ENCODE peak calls at places on chromosome 14, in nine cellular contexts. F, O, T, Y, R, D, S, N and J are unnamed samples.

GRCh38 chr14:75559451-75560187 is 18.8 kb upstream of the FLVCR2 start:
- DNase-seq in F (peak), O (no peak), T (no peak), Y (no peak), R (no peak), D (no peak), S (peak), N (peak), J (peak)

GRCh38 chr14:54470701-54471100 is 18.1 kb downstream of the GMFB start:
- DNase-seq in F (no peak), O (no peak), T (no peak), Y (no peak), R (no peak), D (no peak), S (no peak), N (no peak), J (no peak)

GRCh38 chr14:39229601-39230110 is 4.1 kb upstream of the MIA2 start:
- DNase-seq in F (no peak), O (no peak), T (no peak), Y (no peak), R (no peak), D (no peak), S (no peak), N (no peak), J (peak)

GRCh38 chr14:52553002-52553670 is 500 bp downstream of the GPR137C start:
- DNase-seq in F (peak), O (peak), T (no peak), Y (peak), R (peak), D (peak), S (peak), N (peak), J (peak)

GRCh38 chr14:51396222-51396815 is 156.3 kb downstream of the TMX1 start:
- DNase-seq in F (no peak), O (peak), T (no peak), Y (no peak), R (no peak), D (no peak), S (peak), N (peak), J (no peak)

GRCh38 chr14:74952697-74953484 is 2.5 kb downstream of the PGF start:
- DNase-seq in F (no peak), O (no peak), T (no peak), Y (no peak), R (no peak), D (no peak), S (peak), N (no peak), J (no peak)

GRCh38 chr14:89368490-89369477 is 48.2 kb downstream of the FOXN3 start:
- DNase-seq in F (no peak), O (no peak), T (no peak), Y (no peak), R (no peak), D (no peak), S (no peak), N (no peak), J (no peak)

GRCh38 chr14:38762436-38762835 is 340.6 kb downstream of the SEC23A start:
- DNase-seq in F (no peak), O (no peak), T (no peak), Y (no peak), R (no peak), D (no peak), S (no peak), N (no peak), J (no peak)

GRCh38 chr14:72965249-72965648 is 39.0 kb downstream of the DCAF4 start:
- DNase-seq in F (no peak), O (no peak), T (no peak), Y (no peak), R (no peak), D (no peak), S (peak), N (peak), J (peak)

GRCh38 chr14:54487771-54488170 is 1.0 kb downstream of the GMFB start:
- DNase-seq in F (no peak), O (no peak), T (no peak), Y (peak), R (no peak), D (peak), S (peak), N (peak), J (no peak)

GRCh38 chr14:57617510-57617909 is 123.9 kb upstream of the CCDC198 start:
- DNase-seq in F (no peak), O (no peak), T (no peak), Y (no peak), R (no peak), D (no peak), S (no peak), N (no peak), J (no peak)

GRCh38 chr14:56664811-56665421 is 85.3 kb downstream of the TMEM260 start:
- DNase-seq in F (no peak), O (no peak), T (no peak), Y (no peak), R (no peak), D (no peak), S (no peak), N (no peak), J (no peak)

GRCh38 chr14:97077253-97077653 is 280.1 kb downstream of the VRK1 start:
- DNase-seq in F (peak), O (no peak), T (no peak), Y (peak), R (no peak), D (peak), S (peak), N (peak), J (peak)

GRCh38 chr14:62269204-62269603 is 507.0 kb downstream of the SNAPC1 start:
- DNase-seq in F (no peak), O (no peak), T (no peak), Y (no peak), R (no peak), D (no peak), S (peak), N (peak), J (peak)

GRCh38 chr14:51677738-51678137 is 26.0 kb downstream of the FRMD6 start:
- DNase-seq in F (peak), O (no peak), T (no peak), Y (no peak), R (no peak), D (no peak), S (no peak), N (no peak), J (peak)

GRCh38 chr14:75025082-75025481 is 22.4 kb downstream of the EIF2B2 start:
- DNase-seq in F (no peak), O (no peak), T (no peak), Y (no peak), R (no peak), D (no peak), S (no peak), N (peak), J (no peak)

GRCh38 chr14:69315302-69315701 is 55.3 kb downstream of the GALNT16 start:
- DNase-seq in F (no peak), O (no peak), T (no peak), Y (no peak), R (peak), D (no peak), S (no peak), N (peak), J (no peak)

GRCh38 chr14:65255583-65256443 is 153.5 kb upstream of the MAX start:
- DNase-seq in F (peak), O (peak), T (no peak), Y (no peak), R (peak), D (peak), S (peak), N (no peak), J (peak)

GRCh38 chr14:78251308-78251707 is 81.1 kb downstream of the NRXN3 start:
- DNase-seq in F (no peak), O (no peak), T (no peak), Y (no peak), R (no peak), D (no peak), S (no peak), N (no peak), J (no peak)

GRCh38 chr14:32428149-32428548 is 99.1 kb downstream of the AKAP6 start:
- DNase-seq in F (no peak), O (no peak), T (no peak), Y (no peak), R (no peak), D (peak), S (no peak), N (no peak), J (no peak)

GRCh38 chr14:101808020-101808641 is 46.6 kb downstream of the PPP2R5C start:
- DNase-seq in F (no peak), O (peak), T (no peak), Y (no peak), R (peak), D (peak), S (no peak), N (no peak), J (no peak)

GRCh38 chr14:94595912-94596311 is 14.7 kb downstream of the SERPINA5 start:
- DNase-seq in F (no peak), O (no peak), T (no peak), Y (no peak), R (no peak), D (no peak), S (no peak), N (no peak), J (no peak)

GRCh38 chr14:61477845-61478438 is 156.6 kb downstream of the PRKCH start:
- DNase-seq in F (peak), O (no peak), T (no peak), Y (no peak), R (no peak), D (no peak), S (peak), N (peak), J (peak)

GRCh38 chr14:30966415-30967363 is 58.8 kb upstream of the AP4S1 start:
- DNase-seq in F (no peak), O (no peak), T (no peak), Y (no peak), R (no peak), D (no peak), S (peak), N (peak), J (no peak)

GRCh38 chr14:100393906-100394732 is 71.0 kb downstream of the SLC25A47 start:
- DNase-seq in F (no peak), O (peak), T (no peak), Y (no peak), R (no peak), D (no peak), S (no peak), N (no peak), J (no peak)

GRCh38 chr14:99612737-99613330 is 8.8 kb upstream of the CCDC85C start:
- DNase-seq in F (no peak), O (no peak), T (no peak), Y (no peak), R (no peak), D (no peak), S (peak), N (peak), J (no peak)

DNA sequence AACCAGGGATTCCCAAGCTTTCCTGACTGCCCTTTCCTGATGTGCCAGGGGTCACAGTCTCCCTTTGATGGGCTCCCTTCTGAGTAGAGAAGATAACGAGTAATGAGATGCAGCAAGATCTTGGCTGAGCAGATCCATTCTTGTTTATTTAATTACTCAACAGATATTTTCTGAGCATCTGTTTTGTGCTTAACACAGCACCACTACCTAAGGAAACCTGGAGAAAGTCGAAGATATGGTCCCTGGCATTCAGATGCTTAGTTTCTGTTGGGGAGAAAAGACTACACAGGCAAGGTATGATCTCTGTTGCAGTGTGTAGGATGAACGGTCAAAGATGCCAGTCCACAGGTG is 3.9 kb downstream of the AJUBA start:
- DNase-seq in F (no peak), O (no peak), T (no peak), Y (no peak), R (no peak), D (no peak), S (no peak), N (no peak), J (no peak)
- TF ChIP-seq CTCF in F (no peak), O (no peak), T (no peak), Y (no peak), R (no peak), D (no peak), S (no peak), N (no peak), J (no peak)

DNA sequence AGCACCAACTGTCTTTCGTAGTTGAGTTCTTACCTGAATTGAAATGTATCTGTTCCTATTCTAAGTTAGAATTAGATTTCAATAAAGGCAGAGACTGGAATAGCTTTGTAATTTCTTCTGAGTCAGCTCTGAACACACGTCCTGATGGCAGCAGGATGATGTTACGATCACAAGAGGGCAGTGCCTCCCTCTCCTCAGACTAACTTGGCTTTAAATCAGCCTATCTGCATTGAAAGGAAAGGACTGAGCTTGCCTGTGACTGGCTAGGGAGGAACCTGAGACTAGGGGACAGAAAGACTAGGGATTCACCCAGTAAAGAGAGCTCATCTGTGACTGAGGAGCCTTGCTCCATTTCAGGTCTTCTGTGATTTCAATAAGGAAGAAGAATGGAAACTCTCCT is 323.7 kb upstream of the OR4E1 start:
- DNase-seq in F (peak), O (no peak), T (no peak), Y (no peak), R (peak), D (peak), S (peak), N (no peak), J (peak)
- TF ChIP-seq CTCF in F (peak), O (peak), T (no peak), Y (no peak), R (no peak), D (peak), S (peak), N (no peak), J (peak)

DNA sequence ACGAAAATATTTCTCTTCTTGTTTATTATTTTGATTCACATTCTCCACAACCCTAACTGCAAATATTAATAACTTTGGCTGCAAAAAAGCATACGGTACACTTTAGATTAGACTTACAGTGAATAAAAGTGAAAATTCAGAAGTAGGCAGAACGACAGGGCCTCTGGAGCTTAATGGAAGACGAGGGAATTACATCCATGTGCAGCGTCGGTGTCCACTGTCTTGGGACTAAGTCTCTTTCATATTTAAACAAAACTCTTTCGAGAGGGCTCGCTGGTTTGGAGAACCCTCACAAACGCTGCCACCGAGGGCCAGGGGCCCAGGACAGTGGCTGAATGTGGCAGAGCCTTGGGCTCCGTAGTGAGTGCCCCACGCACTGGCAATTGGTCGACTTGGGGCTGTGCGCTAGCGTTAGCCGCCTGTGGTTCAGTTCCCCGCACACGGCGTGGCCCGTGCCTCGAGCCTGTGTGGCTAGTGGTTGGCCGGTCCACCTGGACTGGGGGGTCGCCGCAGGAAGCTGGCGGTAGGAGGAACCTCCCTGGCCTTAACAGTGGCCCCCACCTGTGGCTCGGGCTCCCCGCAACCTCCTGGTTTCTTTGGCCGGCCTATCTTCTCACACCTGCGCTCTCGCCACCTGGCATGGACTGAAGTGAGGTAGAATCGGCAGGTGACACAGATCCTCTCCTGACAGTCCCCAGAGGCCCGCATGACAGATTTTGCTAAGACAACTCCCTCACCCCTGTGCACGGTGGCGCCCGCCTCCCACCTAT is 739 bp upstream of the PAX9 start:
- DNase-seq in F (no peak), O (no peak), T (peak), Y (peak), R (peak), D (no peak), S (no peak), N (no peak), J (no peak)
- TF ChIP-seq CTCF in F (no peak), O (no peak), T (no peak), Y (no peak), R (no peak), D (no peak), S (no peak), N (no peak), J (no peak)

GRCh38 chr14:67529947-67530935 is 2.8 kb upstream of the PLEKHH1 start:
- DNase-seq in F (no peak), O (no peak), T (no peak), Y (no peak), R (no peak), D (no peak), S (no peak), N (no peak), J (no peak)

GRCh38 chr14:67533754-67534085 is 630 bp downstream of the PLEKHH1 start:
- DNase-seq in F (no peak), O (peak), T (no peak), Y (no peak), R (no peak), D (peak), S (no peak), N (no peak), J (peak)

GRCh38 chr14:67536087-67536486 is 3.0 kb downstream of the PLEKHH1 start:
- DNase-seq in F (no peak), O (no peak), T (no peak), Y (no peak), R (no peak), D (no peak), S (no peak), N (no peak), J (no peak)

GRCh38 chr14:67532606-67532997 is 488 bp upstream of the PLEKHH1 start:
- DNase-seq in F (no peak), O (no peak), T (no peak), Y (no peak), R (no peak), D (no peak), S (no peak), N (no peak), J (no peak)

GRCh38 chr14:67532998-67533753 is at the start of gene PLEKHH1:
- DNase-seq in F (peak), O (peak), T (peak), Y (peak), R (peak), D (peak), S (peak), N (peak), J (peak)
- TF ChIP-seq CTCF in F (no peak), O (peak), T (no peak), Y (no peak), R (no peak), D (peak), S (no peak), N (no peak), J (no peak)

GRCh38 chr14:50381008-50381407 is 15.7 kb downstream of the CDKL1 start:
- DNase-seq in F (no peak), O (no peak), T (no peak), Y (no peak), R (no peak), D (no peak), S (no peak), N (no peak), J (no peak)

GRCh38 chr14:50387543-50387942 is 9.1 kb downstream of the CDKL1 start:
- DNase-seq in F (no peak), O (no peak), T (no peak), Y (no peak), R (no peak), D (no peak), S (no peak), N (no peak), J (no peak)

GRCh38 chr14:50380455-50380854 is 16.2 kb downstream of the CDKL1 start:
- DNase-seq in F (no peak), O (no peak), T (no peak), Y (no peak), R (no peak), D (no peak), S (no peak), N (no peak), J (no peak)

GRCh38 chr14:50381823-50382287 is 14.8 kb downstream of the CDKL1 start:
- DNase-seq in F (no peak), O (no peak), T (no peak), Y (no peak), R (no peak), D (no peak), S (no peak), N (no peak), J (no peak)

GRCh38 chr14:50383618-50384225 is 13.0 kb downstream of the CDKL1 start:
- DNase-seq in F (no peak), O (peak), T (no peak), Y (no peak), R (no peak), D (peak), S (no peak), N (peak), J (no peak)
- TF ChIP-seq CTCF in F (no peak), O (no peak), T (no peak), Y (no peak), R (no peak), D (peak), S (no peak), N (no peak), J (no peak)

GRCh38 chr14:63951025-63951424 is 98.2 kb downstream of the SYNE2 start:
- DNase-seq in F (no peak), O (no peak), T (no peak), Y (no peak), R (no peak), D (no peak), S (no peak), N (no peak), J (no peak)

GRCh38 chr14:63952933-63953437 is 100.2 kb downstream of the SYNE2 start:
- DNase-seq in F (no peak), O (peak), T (no peak), Y (no peak), R (no peak), D (no peak), S (no peak), N (peak), J (no peak)

GRCh38 chr14:63949696-63950095 is 96.9 kb downstream of the SYNE2 start:
- DNase-seq in F (no peak), O (no peak), T (no peak), Y (no peak), R (no peak), D (no peak), S (no peak), N (no peak), J (no peak)

GRCh38 chr14:63952053-63952932 is 99.5 kb downstream of the SYNE2 start:
- DNase-seq in F (no peak), O (no peak), T (no peak), Y (no peak), R (no peak), D (no peak), S (no peak), N (no peak), J (no peak)

GRCh38 chr14:63951429-63951828 is 98.6 kb downstream of the SYNE2 start:
- DNase-seq in F (no peak), O (no peak), T (no peak), Y (no peak), R (no peak), D (no peak), S (no peak), N (no peak), J (no peak)
- TF ChIP-seq CTCF in F (no peak), O (no peak), T (no peak), Y (no peak), R (no peak), D (no peak), S (no peak), N (no peak), J (no peak)